ENCODE peak calls at places on chromosome 6, in nine cellular contexts. A is SJSA1; R is Calu3; S is stimulated activated CD8-positive, alpha-beta memory T cell treated with anti-CD3 and anti-CD28 coated beads, Interleukin-4, amount 100 ng/mL, for 24 hours; Y is CD8-positive, alpha-beta memory T cell; T is dermis microvascular lymphatic vessel endothelial cell; M is bronchial epithelial cell; G is kidney tubule cell; I is NCI-H460. L is an unnamed sample.

GRCh38 chr6:142306736-142307135 is 4.9 kb downstream of the ADGRG6 start:
- DNase-seq in A (no peak), R (no peak), S (no peak), Y (no peak), T (no peak), M (no peak), G (no peak), I (no peak), L (no peak)

GRCh38 chr6:42555477-42556457 is 8.1 kb upstream of the UBR2 start:
- DNase-seq in A (no peak), R (no peak), S (no peak), Y (peak), T (no peak), M (peak), G (no peak), I (no peak), L (no peak)

GRCh38 chr6:106380407-106380806 is 19.9 kb downstream of the CRYBG1 start:
- DNase-seq in A (no peak), R (no peak), S (no peak), Y (no peak), T (no peak), M (peak), G (peak), I (no peak), L (no peak)

GRCh38 chr6:163253556-163254213 is 160.8 kb upstream of the QKI start:
- DNase-seq in A (no peak), R (no peak), S (no peak), Y (no peak), T (no peak), M (no peak), G (no peak), I (no peak), L (no peak)

GRCh38 chr6:45075246-45075645 is 252.9 kb upstream of the RUNX2 start:
- DNase-seq in A (peak), R (no peak), S (no peak), Y (no peak), T (no peak), M (peak), G (peak), I (no peak), L (peak)

GRCh38 chr6:34852406-34853085 is 35.3 kb downstream of the TAF11 start:
- DNase-seq in A (no peak), R (no peak), S (no peak), Y (no peak), T (no peak), M (no peak), G (peak), I (no peak), L (no peak)

GRCh38 chr6:50795574-50795973 is 23.1 kb upstream of the TFAP2B start:
- DNase-seq in A (no peak), R (no peak), S (no peak), Y (no peak), T (no peak), M (no peak), G (no peak), I (no peak), L (no peak)

GRCh38 chr6:167826230-167827061 is at the start of gene AFDN:
- DNase-seq in A (peak), R (peak), S (peak), Y (peak), T (no peak), M (no peak), G (peak), I (peak), L (no peak)

GRCh38 chr6:53361549-53362031 is 12.8 kb upstream of the ELOVL5 start:
- DNase-seq in A (no peak), R (no peak), S (no peak), Y (peak), T (no peak), M (peak), G (peak), I (no peak), L (no peak)

GRCh38 chr6:157281570-157281969 is 41.7 kb downstream of the TMEM242 start:
- DNase-seq in A (no peak), R (peak), S (no peak), Y (no peak), T (no peak), M (no peak), G (peak), I (no peak), L (no peak)

GRCh38 chr6:136470044-136470443 is 80.2 kb downstream of the MAP7 start:
- DNase-seq in A (no peak), R (no peak), S (no peak), Y (no peak), T (no peak), M (peak), G (no peak), I (no peak), L (no peak)

GRCh38 chr6:35092362-35093117 is 48.6 kb downstream of the TCP11 start:
- DNase-seq in A (peak), R (no peak), S (no peak), Y (no peak), T (no peak), M (peak), G (peak), I (no peak), L (peak)

GRCh38 chr6:136103763-136104311 is 146.3 kb downstream of the MTFR2 start:
- DNase-seq in A (no peak), R (no peak), S (no peak), Y (no peak), T (peak), M (no peak), G (no peak), I (no peak), L (no peak)

GRCh38 chr6:147740326-147740725 is 231.8 kb downstream of the SAMD5 start:
- DNase-seq in A (no peak), R (no peak), S (no peak), Y (no peak), T (no peak), M (no peak), G (no peak), I (no peak), L (no peak)

GRCh38 chr6:155324172-155324571 is 9.9 kb upstream of the TFB1M start:
- DNase-seq in A (no peak), R (no peak), S (no peak), Y (no peak), T (no peak), M (no peak), G (no peak), I (no peak), L (no peak)

GRCh38 chr6:166366921-166367320 is 15.8 kb downstream of the MPC1 start:
- DNase-seq in A (no peak), R (no peak), S (no peak), Y (no peak), T (no peak), M (no peak), G (no peak), I (no peak), L (no peak)

GRCh38 chr6:35312763-35313125 is 15.1 kb downstream of the DEF6 start:
- DNase-seq in A (no peak), R (no peak), S (no peak), Y (no peak), T (no peak), M (no peak), G (no peak), I (no peak), L (no peak)

L was measured in AG09319.